ENCODE peak calls at places on chromosomes 5 and 9, in eight cellular contexts. N, A, B, T, E, X, Q and I are unnamed samples.

GRCh38 chr9:136316896-136317676 is 10.3 kb upstream of the GPSM1 start:
- DNase-seq in N (no peak), X (no peak), Q (no peak), T (no peak), E (no peak), B (no peak), A (no peak), I (no peak)

GRCh38 chr9:34451135-34451534 is 7.2 kb downstream of the FAM219A start:
- DNase-seq in Q (no peak), E (no peak), B (no peak), A (no peak), X (no peak), N (no peak), T (peak; percentile 36), I (no peak)

GRCh38 chr9:31519011-31519410 is 865.4 kb upstream of the ACO1 start:
- DNase-seq in E (no peak), T (no peak), N (no peak), Q (no peak), B (no peak), X (peak; percentile 68), A (no peak), I (no peak)

GRCh38 chr5:164119806-164120440 is 614.5 kb downstream of the MAT2B start:
- DNase-seq in Q (no peak), X (no peak), N (no peak), A (peak; percentile 12), E (peak; percentile 6), T (no peak), B (no peak), I (no peak)

GRCh38 chr9:96620832-96621269 is 1.2 kb upstream of the CDC14B start:
- DNase-seq in T (no peak), B (no peak), X (no peak), E (peak; percentile 70), Q (no peak), A (no peak), N (no peak), I (no peak)

GRCh38 chr5:137226081-137226480 is 273.0 kb downstream of the SPOCK1 start:
- DNase-seq in E (no peak), X (no peak), B (no peak), N (no peak), T (no peak), Q (no peak), A (no peak), I (no peak)

GRCh38 chr5:137582218-137582617 is 83.1 kb upstream of the SPOCK1 start:
- DNase-seq in X (no peak), N (no peak), B (no peak), Q (no peak), A (no peak), T (no peak), E (no peak), I (no peak)

GRCh38 chr5:148970228-148970627 is 92.6 kb downstream of the SH3TC2 start:
- DNase-seq in E (peak; percentile 28), X (no peak), A (no peak), Q (no peak), B (no peak), T (no peak), N (no peak), I (no peak)

GRCh38 chr9:36858805-36859375 is 175.2 kb downstream of the PAX5 start:
- DNase-seq in N (no peak), E (no peak), B (no peak), Q (no peak), X (no peak), T (no peak), A (peak; percentile 84), I (no peak)

GRCh38 chr9:107090218-107090617 is 192.9 kb upstream of the RAD23B start:
- DNase-seq in X (no peak), T (no peak), E (no peak), Q (no peak), N (no peak), A (no peak), B (no peak), I (no peak)

GRCh38 chr9:14652729-14653377 is 40.4 kb downstream of the ZDHHC21 start:
- DNase-seq in X (no peak), A (peak; percentile 4), N (no peak), B (no peak), E (peak; percentile 43), T (no peak), Q (no peak), I (no peak)

GRCh38 chr5:73625905-73626811 is at the start of gene ARHGEF28:
- DNase-seq in E (peak; percentile 82), B (peak; percentile 78), Q (no peak), N (peak; percentile 41), T (peak; percentile 55), X (peak; percentile 83), A (no peak), I (no peak)

GRCh38 chr9:70411930-70412677 is 2.4 kb downstream of the KLF9 start:
- DNase-seq in X (peak; percentile 92), E (no peak), T (peak; percentile 77), Q (peak; percentile 58), N (peak; percentile 77), B (peak; percentile 71), A (no peak), I (peak; percentile 83)
- H3K4me1 ChIP-seq in X (peaks cover 42% of the 10 kb centered on the region), E (peaks cover 11% of the 10 kb centered on the region), T (peaks cover 59% of the 10 kb centered on the region), Q (peaks cover 49% of the 10 kb centered on the region), N (peaks cover 82% of the 10 kb centered on the region), B (peaks cover 16% of the 10 kb centered on the region), A (peaks cover 25% of the 10 kb centered on the region), I (peaks cover 2% of the 10 kb centered on the region)

GRCh38 chr9:70444904-70445303 is 30.4 kb upstream of the KLF9 start:
- DNase-seq in X (no peak), T (no peak), N (no peak), E (no peak), B (no peak), A (no peak), Q (no peak), I (no peak)

GRCh38 chr9:70441622-70442021 is 27.2 kb upstream of the KLF9 start:
- DNase-seq in Q (no peak), E (peak; percentile 47), A (no peak), T (no peak), B (no peak), X (no peak), N (no peak), I (no peak)

GRCh38 chr9:70439991-70440706 is 25.7 kb upstream of the KLF9 start:
- DNase-seq in A (no peak), B (no peak), X (no peak), Q (no peak), N (no peak), E (no peak), T (no peak), I (no peak)

GRCh38 chr9:70438341-70438924 is 24.0 kb upstream of the KLF9 start:
- DNase-seq in B (no peak), N (peak; percentile 62), A (peak; percentile 30), E (no peak), T (peak; percentile 62), Q (no peak), X (no peak), I (peak; percentile 88)

DNA sequence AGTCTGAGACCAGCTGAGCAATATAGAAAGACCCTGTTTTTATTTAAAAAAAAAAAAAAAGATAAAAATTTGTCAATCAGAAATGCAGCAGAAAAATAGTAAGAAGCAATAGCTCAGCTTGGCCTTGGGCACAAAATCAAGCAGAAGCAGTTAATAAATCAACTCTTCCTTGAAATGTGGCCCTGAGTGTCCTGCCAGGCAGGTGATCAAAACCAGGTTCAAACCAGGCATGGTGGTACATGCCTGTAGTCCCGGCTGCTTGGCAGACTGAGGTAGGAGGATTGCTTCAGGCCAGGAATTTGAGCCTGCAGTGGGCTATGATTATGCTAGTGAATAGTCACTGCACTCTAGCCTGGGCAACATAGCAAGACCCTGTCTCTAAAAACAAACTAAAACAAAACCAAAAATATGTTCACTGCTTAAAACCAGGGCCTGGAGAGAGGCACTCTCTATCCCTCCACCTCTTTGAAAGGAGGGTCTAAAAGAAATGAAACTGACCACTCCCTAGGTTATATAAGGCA is 27.9 kb upstream of the KLF9 start:
- DNase-seq in N (no peak), A (no peak), X (no peak), T (no peak), Q (no peak), E (no peak), B (no peak), I (no peak)
- H3K27ac ChIP-seq in N (no peak overlapping the region), A (no peak overlapping the region), X (no peak overlapping the region), T (no peak overlapping the region), Q (no peak overlapping the region), E (no peak overlapping the region), B (no peak overlapping the region), I (no peak overlapping the region)

GRCh38 chr5:125497651-125498050 is 751.2 kb upstream of the ZNF608 start:
- DNase-seq in X (no peak), N (no peak), T (no peak), A (no peak), Q (no peak), E (peak; percentile 36), B (no peak), I (no peak)
- H3K4me1 ChIP-seq in X (no peaks in the 10 kb centered on the region), N (no peaks in the 10 kb centered on the region), T (no peaks in the 10 kb centered on the region), A (peaks cover under 1% of the 10 kb centered on the region), Q (no peaks in the 10 kb centered on the region), E (peaks cover 51% of the 10 kb centered on the region), B (no peaks in the 10 kb centered on the region), I (no peaks in the 10 kb centered on the region)

GRCh38 chr9:98851730-98852462 is 44.4 kb downstream of the GALNT12 start:
- DNase-seq in Q (no peak), A (peak; percentile 32), E (no peak), X (no peak), N (no peak), B (no peak), T (no peak), I (no peak)

GRCh38 chr9:98848450-98849149 is 41.1 kb downstream of the GALNT12 start:
- DNase-seq in T (peak; percentile 88), X (peak; percentile 94), N (peak; percentile 91), E (peak; percentile 95), A (peak; percentile 89), Q (peak; percentile 55), B (peak; percentile 93), I (peak; percentile 81)

GRCh38 chr9:98852961-98853360 is 45.5 kb downstream of the GALNT12 start:
- DNase-seq in N (no peak), X (no peak), T (no peak), B (no peak), Q (no peak), E (no peak), A (no peak), I (no peak)

GRCh38 chr9:98852463-98852735 is 44.9 kb downstream of the GALNT12 start:
- DNase-seq in Q (no peak), X (no peak), N (no peak), B (no peak), E (no peak), A (no peak), T (no peak), I (no peak)

GRCh38 chr9:98850851-98851729 is 43.6 kb downstream of the GALNT12 start:
- DNase-seq in N (no peak), E (no peak), X (no peak), T (no peak), Q (no peak), B (no peak), A (no peak), I (no peak)
- H3K27ac ChIP-seq in N (no peak overlapping the region), E (no peak overlapping the region), X (no peak overlapping the region), T (no peak overlapping the region), Q (no peak overlapping the region), B (no peak overlapping the region), A (peak overlapping the region; percentile 9), I (no peak overlapping the region)

GRCh38 chr9:16794871-16795639 is 75.4 kb downstream of the BNC2 start:
- DNase-seq in Q (no peak), N (peak; percentile 31), X (no peak), E (no peak), A (no peak), B (no peak), T (peak; percentile 22), I (no peak)
- H3K4me1 ChIP-seq in Q (no peaks in the 10 kb centered on the region), N (no peaks in the 10 kb centered on the region), X (no peaks in the 10 kb centered on the region), E (peaks cover 30% of the 10 kb centered on the region), A (no peaks in the 10 kb centered on the region), B (peaks cover 13% of the 10 kb centered on the region), T (peaks cover 4% of the 10 kb centered on the region), I (no peaks in the 10 kb centered on the region)